ENCODE peak calls at places on chromosome 4, in six cellular contexts. S is A673, F is heart left ventricle, J is coronary artery, O is prostate gland, U is tibial artery. W is an unnamed sample.

GRCh38 chr4:78610546-78611214 is 59.1 kb downstream of the ANXA3 start:
- DNase-seq in J (no peak), U (no peak), S (peak), F (no peak), O (no peak), W (no peak)

GRCh38 chr4:90317785-90318184 is 190.6 kb downstream of the CCSER1 start:
- DNase-seq in F (no peak), S (peak), O (no peak), U (no peak), J (no peak), W (no peak)

GRCh38 chr4:6914448-6914847 is 4.8 kb downstream of the TBC1D14 start:
- DNase-seq in O (no peak), U (no peak), J (no peak), S (no peak), F (no peak), W (no peak)

GRCh38 chr4:83320548-83320947 is 14.1 kb downstream of the HPSE start:
- DNase-seq in O (no peak), S (no peak), J (no peak), F (peak), U (peak), W (peak)

GRCh38 chr4:52376107-52376704 is 282.9 kb downstream of the USP46 start:
- DNase-seq in O (no peak), S (peak), F (peak), J (no peak), U (no peak), W (peak)

GRCh38 chr4:6095897-6096296 is 77.7 kb upstream of the C4orf50 start:
- DNase-seq in O (no peak), S (no peak), U (no peak), J (peak), F (no peak), W (no peak)

GRCh38 chr4:40182979-40183378 is 13.9 kb upstream of the RHOH start:
- DNase-seq in O (no peak), J (no peak), F (no peak), U (no peak), S (no peak), W (no peak)

GRCh38 chr4:145171919-145172318 is 8.5 kb downstream of the OTUD4 start:
- DNase-seq in F (no peak), U (no peak), S (no peak), J (no peak), O (no peak), W (no peak)

GRCh38 chr4:63728480-63729177 is 680.6 kb downstream of the TECRL start:
- DNase-seq in O (no peak), S (no peak), F (no peak), J (no peak), U (no peak), W (no peak)

GRCh38 chr4:88900432-88900831 is 156.6 kb downstream of the FAM13A start:
- DNase-seq in F (no peak), O (no peak), U (no peak), S (no peak), J (no peak), W (no peak)

GRCh38 chr4:137967480-137968190 is 274.5 kb downstream of the SLC7A11 start:
- DNase-seq in J (no peak), O (no peak), U (no peak), F (no peak), S (peak), W (no peak)

GRCh38 chr4:123616970-123617392 is 220.4 kb downstream of the SPRY1 start:
- DNase-seq in J (no peak), O (peak), S (peak), U (peak), F (peak), W (peak)

GRCh38 chr4:54433686-54434085 is 204.6 kb downstream of the PDGFRA start:
- DNase-seq in J (no peak), F (no peak), U (no peak), S (peak), O (no peak), W (no peak)

GRCh38 chr4:85116008-85116407 is 149.5 kb upstream of the WDFY3 start:
- DNase-seq in S (no peak), U (no peak), J (no peak), F (no peak), O (no peak), W (no peak)

GRCh38 chr4:140118931-140119640 is 34.9 kb downstream of the MAML3 start:
- DNase-seq in U (no peak), J (no peak), F (no peak), S (no peak), O (no peak), W (no peak)

GRCh38 chr4:37767546-37767945 is 58.9 kb upstream of the PGM2 start:
- DNase-seq in O (no peak), S (peak), F (peak), U (peak), J (no peak), W (peak)

GRCh38 chr4:101600287-101600686 is 190.2 kb upstream of the BANK1 start:
- DNase-seq in S (no peak), U (no peak), J (no peak), F (no peak), O (no peak), W (no peak)

GRCh38 chr4:124953059-124953850 is 240.7 kb upstream of the ANKRD50 start:
- DNase-seq in O (no peak), U (no peak), J (no peak), F (no peak), S (peak), W (no peak)

GRCh38 chr4:23297327-23297726 is 592.5 kb downstream of the PPARGC1A start:
- DNase-seq in S (no peak), U (no peak), O (no peak), F (no peak), J (no peak), W (no peak)

GRCh38 chr4:88818650-88819470 is 121.2 kb upstream of the NAP1L5 start:
- DNase-seq in O (peak), J (no peak), U (peak), F (peak), S (peak), W (peak)

GRCh38 chr4:147801820-147802219 is 69.9 kb downstream of the ARHGAP10 start:
- DNase-seq in S (no peak), O (no peak), F (no peak), J (no peak), U (no peak), W (no peak)

GRCh38 chr4:886244-886643 is 45.9 kb downstream of the GAK start:
- DNase-seq in U (no peak), S (no peak), J (no peak), O (no peak), F (peak), W (peak)

GRCh38 chr4:92519727-92520126 is 216.0 kb downstream of the GRID2 start:
- DNase-seq in S (no peak), U (no peak), O (no peak), F (no peak), J (no peak), W (no peak)

GRCh38 chr4:92988301-92988700 is 684.5 kb downstream of the GRID2 start:
- DNase-seq in F (no peak), S (no peak), U (no peak), J (no peak), O (no peak), W (no peak)

GRCh38 chr4:111631157-111631999 is 513.9 kb upstream of the FAM241A start:
- DNase-seq in J (no peak), F (no peak), O (no peak), S (peak), U (no peak), W (no peak)

GRCh38 chr4:106358899-106359298 is 9.7 kb downstream of the GIMD1 start:
- DNase-seq in S (no peak), J (no peak), U (no peak), F (no peak), O (no peak), W (no peak)

GRCh38 chr4:22048326-22048725 is 99.8 kb upstream of the KCNIP4 start:
- DNase-seq in J (no peak), U (no peak), S (no peak), F (no peak), O (no peak), W (no peak)

GRCh38 chr4:95728145-95728544 is 111.7 kb upstream of the PDHA2 start:
- DNase-seq in J (no peak), F (peak), U (peak), S (no peak), O (no peak), W (no peak)

GRCh38 chr4:82913305-82913704 is 12.8 kb downstream of the THAP9 start:
- DNase-seq in J (no peak), S (no peak), U (no peak), F (no peak), O (no peak), W (no peak)

GRCh38 chr4:142818009-142818408 is 28.1 kb downstream of the INPP4B start:
- DNase-seq in J (no peak), F (no peak), S (no peak), O (no peak), U (no peak), W (no peak)

GRCh38 chr4:101337688-101338087 is 9.6 kb downstream of the PPP3CA start:
- DNase-seq in J (no peak), F (no peak), U (no peak), O (no peak), S (peak), W (no peak)

GRCh38 chr4:127857641-127858040 is 23.1 kb upstream of the PLK4 start:
- DNase-seq in F (no peak), S (no peak), O (no peak), U (no peak), J (no peak), W (no peak)

GRCh38 chr4:137125011-137125410 is 407.3 kb downstream of the PCDH18 start:
- DNase-seq in J (no peak), O (no peak), F (peak), S (peak), U (peak), W (no peak)

GRCh38 chr4:3354455-3354811 is 61.6 kb downstream of the RGS12 start:
- DNase-seq in S (no peak), O (no peak), J (no peak), U (no peak), F (no peak), W (no peak)

GRCh38 chr4:4225915-4226605 is 669 bp downstream of the OTOP1 start:
- DNase-seq in O (no peak), U (no peak), F (no peak), S (no peak), J (no peak), W (no peak)

GRCh38 chr4:29304595-29304994 is 1415.6 kb upstream of the PCDH7 start:
- DNase-seq in F (no peak), J (no peak), S (no peak), O (no peak), U (no peak), W (no peak)

GRCh38 chr4:41478518-41478917 is 59.4 kb upstream of the LIMCH1 start:
- DNase-seq in O (no peak), J (no peak), F (no peak), U (no peak), S (no peak), W (no peak)

GRCh38 chr4:41487868-41488267 is 50.1 kb upstream of the LIMCH1 start:
- DNase-seq in F (no peak), S (no peak), J (no peak), U (no peak), O (no peak), W (no peak)

GRCh38 chr4:41480985-41481384 is 57.0 kb upstream of the LIMCH1 start:
- DNase-seq in F (no peak), O (no peak), U (no peak), S (no peak), J (no peak), W (no peak)

DNA sequence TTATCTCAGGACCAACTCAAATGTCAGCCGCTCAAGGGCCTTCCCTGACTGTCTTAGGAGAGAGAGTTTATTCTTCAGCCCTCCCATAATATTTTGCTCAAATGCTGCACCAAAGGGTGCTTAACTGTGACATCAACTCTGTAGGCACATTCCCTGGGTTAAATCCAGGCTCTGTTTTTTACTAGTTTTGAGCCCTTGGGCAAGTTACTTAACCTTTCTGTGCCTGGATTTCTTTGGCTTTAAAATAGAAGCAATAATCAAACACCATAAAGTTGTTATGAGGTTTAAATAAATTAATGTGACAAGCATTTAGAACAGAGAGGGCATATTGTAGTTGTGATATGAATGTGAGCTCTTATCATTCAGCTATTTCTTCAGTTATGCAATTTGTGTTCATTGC is 54.2 kb upstream of the LIMCH1 start:
- DNase-seq in O (no peak), J (no peak), S (no peak), F (no peak), U (no peak), W (no peak)
- H3K27ac ChIP-seq in O (no peak), J (no peak), S (no peak), F (no peak), U (no peak), W (no peak)

GRCh38 chr4:170198742-170199141 is 109.0 kb upstream of the AADAT start:
- DNase-seq in J (no peak), S (peak), U (no peak), F (no peak), O (no peak), W (no peak)
- TF ChIP-seq CTCF in J (no peak), S (peak), U (no peak), F (no peak), O (no peak), W (no peak)

DNA sequence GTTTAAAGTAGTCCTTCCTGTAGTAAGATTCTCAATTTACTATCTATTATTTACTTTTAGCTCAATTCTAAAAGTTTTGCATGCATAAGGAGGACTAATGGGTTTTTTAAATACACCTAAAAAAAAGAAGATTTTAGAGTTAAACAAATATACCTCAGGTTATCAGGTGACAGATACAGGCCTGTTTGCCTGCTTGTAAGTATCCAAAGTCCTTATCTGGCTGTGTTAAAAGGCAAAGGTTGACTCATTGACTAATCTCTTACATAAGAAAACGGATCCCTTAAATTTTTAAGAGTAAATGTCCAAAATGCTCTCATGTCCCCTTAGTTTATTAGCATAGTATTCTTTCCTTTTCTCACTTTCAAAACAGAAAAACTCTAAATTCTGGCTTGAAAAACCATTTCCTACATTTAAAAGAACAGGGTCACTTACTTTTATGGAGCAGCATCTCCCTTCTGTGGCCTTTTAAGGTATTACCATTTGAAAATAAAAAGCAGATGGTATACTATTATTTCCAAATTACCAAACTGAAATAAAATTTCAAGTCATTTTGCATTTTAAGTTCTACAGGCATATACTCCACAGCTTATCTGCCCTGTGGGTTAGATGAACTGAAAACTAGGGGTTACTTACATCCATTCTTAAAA is 4.5 kb downstream of the CBR4 start:
- DNase-seq in S (peak), U (no peak), F (no peak), J (no peak), O (no peak), W (no peak)
- H3K27ac ChIP-seq in S (no peak), U (no peak), F (no peak), J (no peak), O (no peak), W (no peak)

DNA sequence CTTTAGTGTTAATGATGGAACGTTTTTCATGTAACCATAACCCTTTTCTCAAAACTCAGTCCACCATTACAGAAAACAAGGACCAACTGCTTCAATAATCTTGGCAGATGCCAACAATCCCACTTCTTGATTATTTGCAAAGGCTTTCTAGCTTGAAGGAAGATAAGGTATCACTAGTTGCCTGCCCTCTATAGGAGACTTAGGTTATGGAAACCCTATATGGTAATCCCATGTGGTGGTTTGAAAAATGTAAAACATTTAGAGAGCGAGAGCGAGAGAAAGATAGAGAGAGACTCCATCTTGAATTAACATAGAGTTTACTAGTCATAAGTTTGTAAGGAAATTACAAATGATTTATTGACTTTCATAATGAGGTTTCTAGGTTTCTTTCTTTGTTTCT is 1627.5 kb upstream of the TENM3 start:
- DNase-seq in O (no peak), S (no peak), J (no peak), U (no peak), F (no peak), W (no peak)
- TF ChIP-seq CTCF in O (no peak), S (peak), J (no peak), U (no peak), F (no peak), W (no peak)

DNA sequence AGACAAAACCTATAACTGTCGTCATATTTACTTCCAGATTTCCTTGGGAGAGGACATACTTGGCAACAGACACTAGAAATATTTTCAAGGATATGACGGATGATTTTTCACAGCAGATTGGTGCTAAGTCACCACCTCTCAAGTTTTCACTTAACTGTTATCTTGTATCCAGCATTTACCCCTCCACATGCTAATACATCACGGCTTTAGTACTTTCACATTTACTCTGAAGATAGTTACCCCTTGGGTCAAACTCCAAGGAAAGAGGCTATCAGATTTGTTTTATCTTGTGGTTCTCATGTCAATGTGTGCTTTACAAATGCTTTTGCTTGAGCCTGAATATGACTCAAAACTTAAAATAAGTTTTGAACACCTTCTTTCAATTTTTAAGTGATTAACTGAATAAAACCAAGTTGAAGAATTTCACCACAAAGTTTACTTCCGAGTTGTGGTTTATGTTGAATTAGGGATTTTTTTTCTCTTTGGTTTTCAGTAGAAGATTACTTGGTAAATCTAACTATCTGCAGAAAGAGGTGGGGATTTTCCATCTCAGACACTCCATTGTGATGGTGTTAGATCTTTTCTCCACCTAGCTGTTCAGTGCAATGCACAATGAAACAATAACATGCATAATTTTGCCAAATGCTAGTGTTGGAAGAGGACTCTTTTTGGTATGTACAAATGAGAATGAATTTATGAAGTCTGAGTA is 75.4 kb upstream of the FAT1 start:
- DNase-seq in J (no peak), F (no peak), U (no peak), S (no peak), O (no peak), W (no peak)
- H3K27ac ChIP-seq in J (no peak), F (no peak), U (no peak), S (no peak), O (no peak), W (no peak)

DNA sequence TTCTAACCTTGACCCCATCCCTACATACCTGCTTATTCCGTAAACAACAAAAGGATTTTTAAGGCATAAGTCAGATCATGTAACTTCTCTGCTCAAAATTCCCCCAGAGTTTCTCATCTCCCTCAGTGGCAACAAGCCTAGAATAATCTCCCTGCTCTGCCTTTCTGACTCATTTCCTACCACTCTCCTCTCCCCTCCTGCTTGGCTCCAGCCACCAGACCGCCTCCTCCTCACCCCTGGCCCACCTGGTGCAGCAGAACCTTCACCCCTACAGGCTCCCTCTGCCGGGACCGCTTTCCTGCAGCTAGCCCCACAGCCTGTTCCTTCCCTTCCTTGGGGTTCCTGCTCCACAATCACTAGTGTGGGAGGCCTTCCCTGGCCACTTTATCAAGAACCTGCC is 32.1 kb downstream of the TSPAN5 start:
- DNase-seq in J (no peak), S (peak), F (peak), O (no peak), U (no peak), W (peak)
- TF ChIP-seq CTCF in J (no peak), S (no peak), F (no peak), O (no peak), U (no peak), W (no peak)

GRCh38 chr4:168321006-168321405 is 2.5 kb upstream of the DDX60 start:
- DNase-seq in J (no peak), F (no peak), S (no peak), U (no peak), O (no peak), W (no peak)
- H3K27ac ChIP-seq in J (no peak), F (no peak), S (no peak), U (no peak), O (no peak), W (no peak)

DNA sequence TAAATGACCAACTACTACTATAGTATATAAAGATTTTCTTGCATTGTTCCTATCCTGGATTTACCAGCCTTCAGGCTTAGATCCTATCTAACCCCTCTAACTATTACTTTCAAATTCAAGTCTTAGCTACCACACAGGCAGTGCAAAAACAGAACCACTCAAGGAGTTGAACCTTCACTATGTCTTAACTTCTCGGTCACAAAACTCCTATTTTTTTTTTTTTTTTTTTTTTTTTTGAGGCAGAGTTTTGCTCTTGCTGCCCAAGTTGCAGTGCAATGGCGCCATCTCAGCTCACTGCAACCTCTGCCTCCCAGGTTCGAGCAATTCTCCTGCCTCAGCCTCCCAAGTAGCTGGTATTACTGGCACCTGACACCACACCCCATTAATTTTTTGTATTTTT is 6.3 kb upstream of the FAM200B start:
- DNase-seq in F (no peak), J (no peak), S (no peak), O (no peak), U (no peak), W (no peak)
- TF ChIP-seq CTCF in F (no peak), J (no peak), S (peak), O (no peak), U (no peak), W (no peak)

GRCh38 chr4:113043591-113043990 is 5.9 kb upstream of the ANK2 start:
- DNase-seq in O (no peak), J (no peak), F (no peak), U (no peak), S (no peak), W (no peak)
- H3K27ac ChIP-seq in O (no peak), J (no peak), F (no peak), U (no peak), S (no peak), W (no peak)

W was measured in heart right ventricle.